ENCODE peak calls at places on chromosome 5, in ten cellular contexts. T, B, G, U, K, P, F, C, Q and X are unnamed samples.

GRCh38 chr5:139549162-139549894 is 11.8 kb upstream of the UBE2D2 start:
- DNase-seq in U (no peak), G (no peak), Q (no peak), C (no peak), B (no peak), F (no peak), P (no peak), K (no peak), T (no peak), X (no peak)

GRCh38 chr5:125717209-125717608 is 706.0 kb upstream of the GRAMD2B start:
- DNase-seq in U (no peak), K (no peak), Q (peak), P (no peak), C (peak), B (no peak), T (peak), F (no peak), G (peak), X (no peak)

GRCh38 chr5:76303917-76304316 is 99.2 kb upstream of the IQGAP2 start:
- DNase-seq in G (no peak), B (no peak), P (no peak), U (no peak), T (peak), F (peak), K (peak), C (peak), Q (peak), X (peak)

GRCh38 chr5:9046756-9047481 is 499.0 kb downstream of the SEMA5A start:
- DNase-seq in P (no peak), K (no peak), B (no peak), F (no peak), T (peak), C (peak), Q (peak), G (peak), U (no peak), X (peak)

GRCh38 chr5:122008061-122008460 is 46.3 kb downstream of the SRFBP1 start:
- DNase-seq in K (no peak), C (no peak), F (no peak), B (no peak), G (no peak), P (no peak), Q (no peak), T (no peak), U (no peak), X (no peak)

GRCh38 chr5:179381691-179382090 is 36.4 kb upstream of the ADAMTS2 start:
- DNase-seq in K (no peak), B (no peak), G (no peak), C (no peak), F (no peak), T (peak), P (no peak), Q (no peak), U (no peak), X (no peak)

GRCh38 chr5:75331-76320 is 16.3 kb upstream of the PLEKHG4B start:
- DNase-seq in F (no peak), K (no peak), G (no peak), T (no peak), P (no peak), Q (no peak), U (no peak), B (no peak), C (no peak), X (no peak)

GRCh38 chr5:29262683-29263082 is 1930.8 kb upstream of the CDH6 start:
- DNase-seq in B (no peak), Q (no peak), U (no peak), G (peak), C (peak), P (no peak), T (no peak), F (no peak), K (no peak), X (peak)

GRCh38 chr5:94524841-94525697 is 93.3 kb downstream of the KIAA0825 start:
- DNase-seq in Q (peak), F (peak), T (no peak), C (peak), U (peak), G (peak), B (no peak), K (no peak), P (no peak), X (peak)

GRCh38 chr5:179407191-179408175 is 62.2 kb upstream of the ADAMTS2 start:
- DNase-seq in G (no peak), U (no peak), P (no peak), B (no peak), K (no peak), C (no peak), T (peak), Q (no peak), F (no peak), X (no peak)